ENCODE peak calls at places on chromosome 1, in five cellular contexts. One of them, this sample, is unnamed.

GRCh38 chr1:27522860-27523665 is 33.1 kb upstream of the WASF2 start:
- DNase-seq in endothelial cell: peak; percentile 33
- DNase-seq in NCI-H2081: peak; percentile 74
- DNase-seq in GM04504: no peak
- DNase-seq in AML-193: no peak
- DNase-seq in this sample: peak; percentile 86

GRCh38 chr1:118563969-118564951 is 379.2 kb upstream of the SPAG17 start:
- DNase-seq in endothelial cell: peak; percentile 4
- DNase-seq in NCI-H2081: no peak
- DNase-seq in GM04504: peak; percentile 24
- DNase-seq in AML-193: no peak
- DNase-seq in this sample: no peak

GRCh38 chr1:157403203-157403602 is 149.1 kb downstream of the FCRL5 start:
- DNase-seq in endothelial cell: no peak
- DNase-seq in NCI-H2081: no peak
- DNase-seq in GM04504: no peak
- DNase-seq in AML-193: peak; percentile 68
- DNase-seq in this sample: no peak

GRCh38 chr1:212934050-212934449 is 16.3 kb upstream of the VASH2 start:
- DNase-seq in endothelial cell: no peak
- DNase-seq in NCI-H2081: no peak
- DNase-seq in GM04504: no peak
- DNase-seq in AML-193: no peak
- DNase-seq in this sample: no peak

GRCh38 chr1:150365945-150366344 is 2.0 kb downstream of the RPRD2 start:
- DNase-seq in endothelial cell: no peak
- DNase-seq in NCI-H2081: no peak
- DNase-seq in GM04504: no peak
- DNase-seq in AML-193: peak; percentile 17
- DNase-seq in this sample: no peak

GRCh38 chr1:35561972-35562680 is 4.5 kb downstream of the NCDN start:
- DNase-seq in endothelial cell: no peak
- DNase-seq in NCI-H2081: no peak
- DNase-seq in GM04504: no peak
- DNase-seq in AML-193: no peak
- DNase-seq in this sample: no peak

GRCh38 chr1:245888809-245889208 is 618.3 kb downstream of the SMYD3 start:
- DNase-seq in endothelial cell: peak; percentile 33
- DNase-seq in NCI-H2081: no peak
- DNase-seq in GM04504: no peak
- DNase-seq in AML-193: peak; percentile 59
- DNase-seq in this sample: no peak

GRCh38 chr1:175471039-175471800 is 272.2 kb downstream of the TNR start:
- DNase-seq in endothelial cell: no peak
- DNase-seq in NCI-H2081: no peak
- DNase-seq in GM04504: peak; percentile 63
- DNase-seq in AML-193: no peak
- DNase-seq in this sample: no peak

GRCh38 chr1:171790318-171790717 is 8.9 kb downstream of the METTL13 start:
- DNase-seq in endothelial cell: no peak
- DNase-seq in NCI-H2081: no peak
- DNase-seq in GM04504: no peak
- DNase-seq in AML-193: no peak
- DNase-seq in this sample: no peak